ENCODE peak calls at places on chromosomes 16 and 17, in eight cellular contexts. T is CD8-positive, alpha-beta memory T cell; Z is GM23338; S is heart right ventricle; H is right atrium auricular region; Y is transverse colon; U is DND-41; A is heart left ventricle. G is an unnamed sample.

GRCh38 chr17:17723354-17724261 is 42.4 kb downstream of the RAI1 start:
- DNase-seq in T (peak; percentile 7), Z (peak; percentile 71), S (no peak), H (no peak), Y (no peak), U (no peak), A (no peak), G (no peak)

GRCh38 chr16:51697454-51697853 is 546.4 kb upstream of the SALL1 start:
- DNase-seq in T (no peak), Z (no peak), S (no peak), H (no peak), Y (no peak), U (no peak), A (no peak), G (no peak)

GRCh38 chr17:8629371-8630226 is 926 bp downstream of the MYH10 start:
- DNase-seq in T (peak; percentile 6), Z (peak; percentile 57), S (peak; percentile 41), H (no peak), Y (peak; percentile 13), U (peak; percentile 52), A (peak; percentile 46), G (no peak)

GRCh38 chr17:77738666-77739531 is 219.6 kb upstream of the TNRC6C start:
- DNase-seq in T (no peak), Z (no peak), S (peak; percentile 43), H (peak; percentile 82), Y (no peak), U (no peak), A (peak; percentile 74), G (no peak)

GRCh38 chr16:2009791-2010510 is at the start of gene ZNF598:
- DNase-seq in T (peak; percentile 76), Z (peak; percentile 91), S (peak; percentile 87), H (peak; percentile 73), Y (peak; percentile 86), U (peak; percentile 79), A (peak; percentile 90), G (peak; percentile 63)

GRCh38 chr17:73874008-73874407 is 229.8 kb upstream of the SDK2 start:
- DNase-seq in T (no peak), Z (no peak), S (no peak), H (no peak), Y (no peak), U (no peak), A (no peak), G (no peak)

GRCh38 chr16:15641753-15642556 is 999 bp downstream of the MARF1 start:
- DNase-seq in T (no peak), Z (no peak), S (no peak), H (no peak), Y (no peak), U (no peak), A (no peak), G (no peak)

GRCh38 chr17:75105269-75106080 is 4.3 kb upstream of the ARMC7 start:
- DNase-seq in T (no peak), Z (peak; percentile 85), S (no peak), H (no peak), Y (peak; percentile 77), U (peak; percentile 35), A (no peak), G (no peak)

GRCh38 chr17:56708220-56708567 is 114.7 kb downstream of the NOG start:
- DNase-seq in T (no peak), Z (no peak), S (no peak), H (no peak), Y (no peak), U (no peak), A (no peak), G (no peak)

GRCh38 chr16:75208861-75209505 is 2.0 kb upstream of the CTRB2 start:
- DNase-seq in T (no peak), Z (no peak), S (no peak), H (no peak), Y (no peak), U (no peak), A (no peak), G (no peak)

GRCh38 chr16:20166531-20167235 is 93.0 kb upstream of the GPR139 start:
- DNase-seq in T (no peak), Z (peak; percentile 23), S (no peak), H (no peak), Y (no peak), U (no peak), A (no peak), G (no peak)

GRCh38 chr17:14203392-14203791 is 33.3 kb downstream of the CDRT15 start:
- DNase-seq in T (no peak), Z (peak; percentile 45), S (no peak), H (no peak), Y (no peak), U (no peak), A (no peak), G (no peak)

GRCh38 chr17:63641678-63642077 is 19.5 kb downstream of the MAP3K3 start:
- DNase-seq in T (no peak), Z (no peak), S (no peak), H (peak; percentile 59), Y (peak; percentile 23), U (no peak), A (peak; percentile 51), G (no peak)

GRCh38 chr17:30093463-30094147 is 23.0 kb upstream of the NSRP1 start:
- DNase-seq in T (peak; percentile 42), Z (peak; percentile 89), S (no peak), H (no peak), Y (peak; percentile 22), U (peak; percentile 58), A (no peak), G (peak; percentile 27)

GRCh38 chr16:70703041-70703834 is 17.4 kb upstream of the MTSS2 start:
- DNase-seq in T (no peak), Z (peak; percentile 70), S (peak; percentile 58), H (peak; percentile 83), Y (peak; percentile 47), U (no peak), A (peak; percentile 76), G (no peak)

GRCh38 chr16:84502581-84502980 is 1.9 kb downstream of the MEAK7 start:
- DNase-seq in T (no peak), Z (no peak), S (no peak), H (no peak), Y (no peak), U (no peak), A (peak; percentile 8), G (no peak)

GRCh38 chr17:63698886-63699637 is 863 bp downstream of the LIMD2 start:
- DNase-seq in T (peak; percentile 94), Z (peak; percentile 65), S (peak; percentile 59), H (no peak), Y (peak; percentile 75), U (peak; percentile 94), A (peak; percentile 68), G (peak; percentile 80)

GRCh38 chr17:53061446-53061845 is 761.3 kb upstream of the KIF2B start:
- DNase-seq in T (no peak), Z (peak; percentile 92), S (no peak), H (no peak), Y (no peak), U (no peak), A (no peak), G (no peak)

DNA sequence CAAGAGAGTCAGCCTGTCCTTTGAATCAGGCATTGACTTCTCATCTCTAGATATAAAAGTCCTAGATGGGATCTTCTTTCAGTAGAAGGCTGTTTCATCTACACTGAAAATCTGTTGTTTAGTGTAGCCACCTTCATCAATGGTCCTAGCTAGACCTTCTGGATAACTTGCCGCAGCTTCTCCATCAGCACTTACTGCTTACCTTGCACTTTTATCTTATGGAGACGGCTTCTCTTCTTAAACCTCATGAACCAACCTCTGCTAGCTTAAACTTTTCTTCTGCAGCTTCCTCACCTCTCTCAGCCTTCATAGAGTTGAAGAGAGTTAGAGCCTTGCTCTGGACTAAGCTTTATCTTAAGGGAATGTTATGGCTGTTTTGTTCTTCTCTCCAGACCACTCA is 5.4 kb upstream of the MMP2 start:
- DNase-seq in T (no peak), Z (no peak), S (no peak), H (no peak), Y (no peak), U (no peak), A (no peak), G (no peak)
- H3K27me3 ChIP-seq in T (no peaks in the 10 kb centered on the region), Z (peaks cover 43% of the 10 kb centered on the region), S (no peaks in the 10 kb centered on the region), H (no peaks in the 10 kb centered on the region), Y (peaks cover 7% of the 10 kb centered on the region), U (peaks cover 13% of the 10 kb centered on the region), A (no peaks in the 10 kb centered on the region), G (peaks cover 3% of the 10 kb centered on the region)

DNA sequence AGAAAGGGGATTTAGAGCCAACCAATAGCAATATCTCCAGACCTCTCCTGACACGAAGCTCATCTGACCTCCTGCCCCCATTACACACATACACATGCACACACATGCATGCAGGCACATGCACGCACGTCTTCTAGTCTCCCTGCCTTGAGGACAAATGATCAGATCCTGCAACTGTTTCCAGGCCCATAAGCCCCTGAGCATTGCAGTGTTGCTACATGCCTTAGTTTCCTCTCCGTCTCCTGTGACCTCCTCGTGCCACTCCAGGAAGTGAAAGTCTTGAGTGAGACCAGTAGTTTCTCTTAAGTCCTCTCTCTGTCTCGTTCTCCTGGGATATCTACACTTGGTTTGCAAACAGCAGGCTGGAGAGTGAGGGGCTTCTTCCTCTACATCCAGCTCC is 8.2 kb downstream of the CIITA start:
- DNase-seq in T (no peak), Z (no peak), S (no peak), H (no peak), Y (no peak), U (no peak), A (no peak), G (no peak)
- H3K27ac ChIP-seq in T (no peak overlapping the region), Z (no peak overlapping the region), S (no peak overlapping the region), H (no peak overlapping the region), Y (no peak overlapping the region), U (no peak overlapping the region), A (no peak overlapping the region), G (no peak overlapping the region)

DNA sequence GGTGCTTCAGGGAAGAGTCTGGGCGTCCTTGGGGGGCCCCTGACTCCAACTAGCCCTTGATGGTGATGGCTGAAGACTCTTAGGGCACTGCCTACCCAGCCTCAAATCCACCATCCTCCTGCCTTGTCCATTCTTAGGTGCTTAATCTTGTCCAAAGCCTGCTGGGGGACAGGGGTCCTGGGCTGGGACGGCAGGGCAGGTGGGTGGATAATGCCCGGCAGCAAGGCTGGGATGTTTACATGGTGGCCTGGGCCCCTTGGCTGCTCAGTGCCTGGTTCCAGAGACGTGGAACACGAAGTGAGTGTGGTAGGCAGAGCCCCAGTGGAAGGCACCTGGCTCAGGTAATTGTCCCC is 2.2 kb downstream of the FOXJ1 start:
- DNase-seq in T (no peak), Z (peak; percentile 11), S (no peak), H (no peak), Y (no peak), U (no peak), A (no peak), G (no peak)
- H3K27me3 ChIP-seq in T (no peaks in the 10 kb centered on the region), Z (peaks cover 90% of the 10 kb centered on the region), S (peaks cover 67% of the 10 kb centered on the region), H (peaks cover 27% of the 10 kb centered on the region), Y (peaks cover 67% of the 10 kb centered on the region), U (no peaks in the 10 kb centered on the region), A (peaks cover 41% of the 10 kb centered on the region), G (peaks cover 7% of the 10 kb centered on the region)

GRCh38 chr16:3964686-3965290 is 84.3 kb upstream of the CREBBP start:
- DNase-seq in T (no peak), Z (no peak), S (no peak), H (no peak), Y (no peak), U (no peak), A (no peak), G (no peak)

GRCh38 chr16:3963886-3964685 is 83.6 kb upstream of the CREBBP start:
- DNase-seq in T (no peak), Z (no peak), S (no peak), H (no peak), Y (no peak), U (no peak), A (no peak), G (no peak)

GRCh38 chr16:3965306-3965705 is 84.8 kb upstream of the CREBBP start:
- DNase-seq in T (no peak), Z (no peak), S (no peak), H (no peak), Y (no peak), U (no peak), A (no peak), G (no peak)

GRCh38 chr16:3961449-3961849 is 80.9 kb upstream of the CREBBP start:
- DNase-seq in T (no peak), Z (peak; percentile 48), S (no peak), H (no peak), Y (no peak), U (no peak), A (no peak), G (no peak)

GRCh38 chr16:3963203-3963602 is 82.7 kb upstream of the CREBBP start:
- DNase-seq in T (peak; percentile 56), Z (peak; percentile 24), S (no peak), H (no peak), Y (no peak), U (no peak), A (no peak), G (peak; percentile 47)
- H3K27ac ChIP-seq in T (peak overlapping the region; percentile 22), Z (peak overlapping the region; percentile 23), S (no peak overlapping the region), H (no peak overlapping the region), Y (no peak overlapping the region), U (no peak overlapping the region), A (peak overlapping the region; percentile 39), G (peak overlapping the region; percentile 44)

G was measured in effector memory CD4-positive, alpha-beta T cell.